ENCODE peak calls at places on chromosome 16, in five cellular contexts. B is GM23338, W is HCT116, N is astrocyte, D is neural progenitor cell. V is an unnamed sample.

GRCh38 chr16:49851468-49851787 is 4.5 kb downstream of the ZNF423 start:
- DNase-seq in N (no peak), B (no peak), W (no peak), D (no peak), V (no peak)

GRCh38 chr16:67531247-67531646 is 2.6 kb downstream of the RIPOR1 start:
- DNase-seq in B (no peak), D (no peak), N (no peak), W (no peak), V (no peak)

GRCh38 chr16:31242197-31242596 is 17.6 kb upstream of the ITGAM start:
- DNase-seq in N (no peak), D (no peak), B (no peak), W (no peak), V (no peak)

GRCh38 chr16:20866161-20866772 is 33.9 kb downstream of the DCUN1D3 start:
- DNase-seq in N (peak; percentile 87), B (no peak), W (peak; percentile 78), D (peak; percentile 78), V (no peak)

GRCh38 chr16:66979011-66979717 is 9.2 kb upstream of the CES4A start:
- DNase-seq in W (no peak), N (no peak), B (no peak), D (no peak), V (no peak)

GRCh38 chr16:51393381-51394005 is 242.4 kb upstream of the SALL1 start:
- DNase-seq in D (no peak), W (no peak), B (no peak), N (peak; percentile 54), V (no peak)

GRCh38 chr16:19179890-19180490 is 11.9 kb downstream of the SYT17 start:
- DNase-seq in W (peak; percentile 31), B (peak; percentile 82), D (peak; percentile 83), N (no peak), V (peak; percentile 87)

GRCh38 chr16:11794991-11795886 is 1.8 kb downstream of the ZC3H7A start:
- DNase-seq in W (no peak), B (no peak), N (no peak), D (no peak), V (no peak)

GRCh38 chr16:48611329-48612137 is 1.6 kb upstream of the N4BP1 start:
- DNase-seq in B (peak; percentile 52), N (no peak), D (no peak), W (no peak), V (no peak)

GRCh38 chr16:73275024-73275423 is 227.1 kb upstream of the ZFHX3 start:
- DNase-seq in N (no peak), W (no peak), B (no peak), D (no peak), V (no peak)

GRCh38 chr16:58692450-58692849 is 7.9 kb upstream of the SLC38A7 start:
- DNase-seq in B (no peak), D (no peak), W (no peak), N (no peak), V (no peak)

GRCh38 chr16:69106491-69107291 is 1.2 kb downstream of the HAS3 start:
- DNase-seq in W (no peak), D (peak; percentile 76), N (no peak), B (peak; percentile 80), V (no peak)

GRCh38 chr16:87740909-87741424 is 24.8 kb downstream of the KLHDC4 start:
- DNase-seq in D (no peak), B (no peak), W (no peak), N (peak; percentile 76), V (no peak)

GRCh38 chr16:65967376-65967775 is 399.1 kb upstream of the CDH5 start:
- DNase-seq in N (peak; percentile 49), B (no peak), D (no peak), W (no peak), V (no peak)

GRCh38 chr16:70553645-70554044 is 30.0 kb downstream of the SF3B3 start:
- DNase-seq in B (no peak), N (peak; percentile 77), D (no peak), W (no peak), V (no peak)

GRCh38 chr16:9542165-9542755 is 450.8 kb downstream of the HAPSTR1 start:
- DNase-seq in W (no peak), D (no peak), B (no peak), N (no peak), V (no peak)

GRCh38 chr16:35626051-35626450 is 2166.6 kb downstream of the TP53TG3F start:
- DNase-seq in D (no peak), W (no peak), B (no peak), N (no peak), V (no peak)

GRCh38 chr16:81544261-81544660 is 99.7 kb downstream of the CMIP start:
- DNase-seq in N (no peak), D (no peak), W (no peak), B (no peak), V (no peak)

GRCh38 chr16:87707097-87707496 is 58.7 kb downstream of the KLHDC4 start:
- DNase-seq in N (no peak), W (no peak), D (peak; percentile 52), B (peak; percentile 63), V (no peak)

GRCh38 chr16:25110392-25110947 is 1.1 kb upstream of the LCMT1 start:
- DNase-seq in N (no peak), W (no peak), D (no peak), B (no peak), V (peak; percentile 82)

GRCh38 chr16:80418772-80419355 is 121.9 kb upstream of the DYNLRB2 start:
- DNase-seq in B (no peak), D (no peak), W (no peak), N (no peak), V (no peak)

GRCh38 chr16:87461466-87461975 is 31.3 kb downstream of the ZCCHC14 start:
- DNase-seq in D (peak; percentile 89), B (peak; percentile 99), W (peak; percentile 98), N (peak; percentile 26), V (peak; percentile 84)

GRCh38 chr16:86590501-86591144 is 12.3 kb downstream of the FOXL1 start:
- DNase-seq in B (no peak), N (peak; percentile 98), D (no peak), W (no peak), V (no peak)

GRCh38 chr16:11180489-11180888 is 75.5 kb downstream of the SOCS1 start:
- DNase-seq in B (no peak), W (no peak), N (no peak), D (no peak), V (no peak)

GRCh38 chr16:15694499-15694898 is 44.5 kb downstream of the NDE1 start:
- DNase-seq in N (no peak), W (no peak), D (no peak), B (no peak), V (no peak)

DNA sequence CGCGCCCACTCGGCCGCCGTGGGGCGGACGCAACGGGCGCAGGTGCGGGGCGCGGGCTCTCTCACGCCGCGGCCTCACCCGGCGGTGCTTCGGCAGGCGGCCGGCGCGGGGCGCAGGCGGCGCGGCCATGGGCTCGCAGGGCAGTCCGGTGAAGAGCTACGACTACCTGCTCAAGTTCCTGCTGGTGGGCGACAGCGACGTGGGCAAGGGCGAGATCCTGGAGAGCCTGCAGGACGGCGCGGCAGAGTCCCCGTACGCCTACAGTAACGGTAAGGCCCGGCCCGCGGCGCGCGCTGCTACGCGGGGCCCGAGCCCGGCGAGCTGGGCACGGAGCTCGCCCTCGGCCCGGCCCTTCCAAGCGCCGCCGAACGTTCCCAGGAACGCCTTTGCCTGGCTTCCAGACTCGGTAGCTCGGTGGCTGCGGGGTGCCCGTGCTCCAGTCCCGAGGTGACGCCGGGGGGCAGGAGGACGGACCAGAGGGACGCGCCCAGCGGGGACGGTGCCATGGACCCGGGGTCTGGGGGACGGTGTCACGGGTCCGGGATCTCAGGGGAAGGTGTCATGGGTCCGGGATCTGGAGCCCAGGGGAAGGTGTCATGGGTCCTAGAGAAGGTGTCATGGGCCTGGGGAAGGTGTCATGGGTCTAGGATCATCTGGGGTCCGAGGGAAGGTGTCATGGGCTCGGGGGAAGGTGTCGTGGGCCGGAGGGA is 454 bp downstream of the RAB40C start:
- DNase-seq in W (no peak), D (peak; percentile 64), N (no peak), B (no peak), V (no peak)
- H4K20me1 ChIP-seq in W (no peaks in the 10 kb centered on the region), D (peaks cover 81% of the 10 kb centered on the region), N (peaks cover 67% of the 10 kb centered on the region), B (peaks cover 31% of the 10 kb centered on the region), V (peaks cover 46% of the 10 kb centered on the region)

GRCh38 chr16:60110531-60110930 is 1376.4 kb upstream of the GOT2 start:
- DNase-seq in N (no peak), D (no peak), B (no peak), W (no peak), V (no peak)

GRCh38 chr16:60107467-60107866 is 1373.4 kb upstream of the GOT2 start:
- DNase-seq in D (no peak), N (peak; percentile 83), W (no peak), B (no peak), V (no peak)

DNA sequence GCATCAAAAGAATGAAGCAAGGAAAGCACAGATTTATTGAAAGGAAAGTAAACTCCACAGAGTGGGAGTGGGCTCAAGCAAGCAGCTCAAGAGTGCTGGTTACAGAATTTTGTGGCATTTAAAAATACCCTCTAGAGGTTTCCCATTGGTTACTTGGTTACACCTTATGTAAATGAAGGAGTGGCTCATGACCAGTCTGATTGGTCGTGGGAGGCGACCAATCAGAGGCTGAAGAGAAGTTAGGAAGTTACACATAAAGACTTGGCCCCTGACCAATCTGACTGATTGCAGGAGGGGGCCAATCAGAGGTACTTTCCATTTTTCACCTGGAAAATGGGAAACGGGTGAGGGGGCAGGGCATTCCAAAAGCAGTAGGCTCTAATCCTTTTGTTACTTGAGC is 1373.8 kb upstream of the GOT2 start:
- DNase-seq in N (no peak), W (no peak), D (no peak), B (peak; percentile 8), V (no peak)
- H3K4me3 ChIP-seq in N (no peak overlapping the region), W (no peak overlapping the region), D (no peak overlapping the region), B (no peak overlapping the region), V (no peak overlapping the region)

GRCh38 chr16:56625943-56626654 is 518 bp downstream of the MT1E start:
- DNase-seq in N (peak; percentile 87), B (no peak), W (no peak), D (no peak), V (no peak)

GRCh38 chr16:56629531-56629930 is 2.9 kb upstream of the MT1M start:
- DNase-seq in B (no peak), W (no peak), N (no peak), D (no peak), V (no peak)

GRCh38 chr16:56628486-56629035 is 3.0 kb downstream of the MT1E start:
- DNase-seq in B (no peak), W (no peak), D (no peak), N (no peak), V (no peak)

GRCh38 chr16:56625140-56625942 is at the start of gene MT1E:
- DNase-seq in D (peak; percentile 71), N (peak; percentile 65), W (peak; percentile 77), B (peak; percentile 81), V (no peak)

DNA sequence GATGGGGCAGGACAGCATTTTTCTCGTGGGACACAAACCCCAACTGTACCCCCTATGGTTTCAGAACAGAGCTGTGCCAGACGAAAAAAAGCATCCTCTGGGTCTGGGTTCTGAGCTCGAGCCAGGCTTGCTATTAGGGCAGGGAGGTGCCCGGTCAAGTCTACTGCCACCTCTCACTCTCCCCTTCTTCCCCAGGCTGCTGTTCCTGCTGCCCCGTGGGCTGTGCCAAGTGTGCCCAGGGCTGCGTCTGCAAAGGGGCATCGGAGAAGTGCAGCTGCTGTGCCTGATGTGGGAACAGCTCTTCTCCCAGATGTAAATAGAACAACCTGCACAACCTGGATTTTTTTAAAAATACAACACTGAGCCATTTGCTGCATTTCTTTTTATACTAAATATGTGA is 1.1 kb downstream of the MT1E start:
- DNase-seq in B (no peak), W (no peak), D (no peak), N (no peak), V (no peak)
- H3K4me2 ChIP-seq in B (peak overlapping the region; percentile 62), W (peak overlapping the region; percentile 88), D (no peak overlapping the region), N (peak overlapping the region; percentile 97), V (no peak overlapping the region)

GRCh38 chr16:85248857-85249256 is 136.6 kb upstream of the CIBAR2 start:
- DNase-seq in D (no peak), B (no peak), N (no peak), W (no peak), V (no peak)
- H4K20me1 ChIP-seq in D (peaks cover 3% of the 10 kb centered on the region), B (no peaks in the 10 kb centered on the region), N (peaks cover 87% of the 10 kb centered on the region), W (no peaks in the 10 kb centered on the region), V (peaks cover 6% of the 10 kb centered on the region)